ENCODE peak calls at places on chromosomes 1 and 21, in nine cellular contexts. T is stomach, D is DMS153, X is NCI-H510A, Q is NCI-H1092 treated with DMSO at 0.1 percent for 48 hours, U is A549, C is erythroblast, Y is T-cell, K is AG04449. L is an unnamed sample.

GRCh38 chr1:39973503-39974135 is 18.7 kb downstream of the MFSD2A start:
- DNase-seq in T (peak), D (peak), X (peak), Q (peak), U (peak), C (peak), Y (peak), K (no peak), L (no peak)

GRCh38 chr1:186374313-186375151 is 521 bp downstream of the TPR start:
- DNase-seq in T (peak), D (peak), X (peak), Q (peak), U (peak), C (peak), Y (no peak), K (no peak), L (peak)

GRCh38 chr21:42451941-42452340 is 44.1 kb downstream of the RSPH1 start:
- DNase-seq in T (no peak), D (no peak), X (no peak), Q (no peak), U (no peak), C (no peak), Y (no peak), K (no peak), L (no peak)

GRCh38 chr1:226397955-226398636 is 9.8 kb downstream of the PARP1 start:
- DNase-seq in T (no peak), D (no peak), X (no peak), Q (no peak), U (no peak), C (no peak), Y (no peak), K (no peak), L (no peak)

GRCh38 chr1:186882372-186883134 is 53.8 kb downstream of the PLA2G4A start:
- DNase-seq in T (no peak), D (no peak), X (no peak), Q (no peak), U (no peak), C (no peak), Y (no peak), K (no peak), L (no peak)

GRCh38 chr1:41245659-41246058 is 3.6 kb upstream of the SCMH1 start:
- DNase-seq in T (no peak), D (no peak), X (no peak), Q (no peak), U (no peak), C (no peak), Y (no peak), K (no peak), L (no peak)

GRCh38 chr1:40824591-40825429 is 37.4 kb downstream of the CITED4 start:
- DNase-seq in T (no peak), D (no peak), X (no peak), Q (no peak), U (no peak), C (no peak), Y (no peak), K (peak), L (no peak)

GRCh38 chr1:9561429-9561828 is 22.2 kb downstream of the SLC25A33 start:
- DNase-seq in T (no peak), D (peak), X (peak), Q (peak), U (no peak), C (peak), Y (no peak), K (peak), L (peak)

GRCh38 chr1:6342031-6342430 is 51.5 kb downstream of the ACOT7 start:
- DNase-seq in T (no peak), D (no peak), X (no peak), Q (no peak), U (no peak), C (no peak), Y (no peak), K (no peak), L (no peak)